ENCODE peak calls at places on chromosomes 11 and 22, in six cellular contexts. Y is stimulated activated CD4-positive, alpha-beta T cell treated with anti-CD3 and anti-CD28 coated beads, Interleukin-15, amount 100 ng/mL, for 1 hour; U is naive B cell; O is CD4-positive, CD25-positive, alpha-beta regulatory T cell; X is mesenchymal stem cell; N is adrenal gland. Q is an unnamed sample.

GRCh38 chr22:27602390-27602789 is 199.2 kb downstream of the MN1 start:
- DNase-seq in U (no peak), X (no peak), N (no peak), O (no peak), Y (no peak), Q (no peak)

GRCh38 chr11:15607361-15608036 is 492.8 kb downstream of the INSC start:
- DNase-seq in O (no peak), N (no peak), Y (no peak), U (no peak), X (no peak), Q (no peak)

GRCh38 chr11:70381872-70382842 is 16.2 kb upstream of the CTTN start:
- DNase-seq in U (no peak), O (no peak), Y (no peak), X (peak), N (no peak), Q (no peak)

GRCh38 chr22:37032535-37033460 is 13.3 kb downstream of the MPST start:
- DNase-seq in Y (no peak), N (peak), U (no peak), X (peak), O (no peak), Q (no peak)

GRCh38 chr22:46053563-46054090 is 76.7 kb upstream of the WNT7B start:
- DNase-seq in N (peak), O (peak), U (peak), Y (no peak), X (no peak), Q (peak)

GRCh38 chr11:66076561-66076960 is 6.5 kb downstream of the PACS1 start:
- DNase-seq in O (no peak), N (no peak), X (no peak), Y (no peak), U (no peak), Q (no peak)

GRCh38 chr11:45001466-45002165 is 50.9 kb upstream of the TP53I11 start:
- DNase-seq in Y (no peak), N (no peak), X (no peak), U (no peak), O (no peak), Q (no peak)

GRCh38 chr22:44407404-44408226 is 90.4 kb downstream of the RTL6 start:
- DNase-seq in U (no peak), X (no peak), Y (no peak), N (no peak), O (no peak), Q (no peak)

GRCh38 chr11:12239396-12240298 is 129.3 kb downstream of the MICAL2 start:
- DNase-seq in X (no peak), N (no peak), U (no peak), O (no peak), Y (no peak), Q (peak)

GRCh38 chr11:12857572-12857971 is 151.5 kb upstream of the RASSF10 start:
- DNase-seq in Y (no peak), N (no peak), O (no peak), U (no peak), X (no peak), Q (no peak)

GRCh38 chr11:123408619-123409455 is 21.2 kb upstream of the GRAMD1B start:
- DNase-seq in U (no peak), N (no peak), X (no peak), O (no peak), Y (no peak), Q (no peak)

GRCh38 chr11:104895619-104896018 is 2.6 kb downstream of the CASP12 start:
- DNase-seq in Y (no peak), X (no peak), U (no peak), O (no peak), N (no peak), Q (peak)

GRCh38 chr11:116199182-116199581 is 573.6 kb downstream of the BUD13 start:
- DNase-seq in O (no peak), X (no peak), Y (no peak), N (no peak), U (no peak), Q (no peak)

GRCh38 chr11:2395211-2395730 is 5.3 kb upstream of the TSSC4 start:
- DNase-seq in O (no peak), Y (no peak), X (no peak), N (no peak), U (no peak), Q (no peak)

GRCh38 chr11:29293825-29294224 is 723.0 kb downstream of the KCNA4 start:
- DNase-seq in U (no peak), N (no peak), X (peak), Y (no peak), O (no peak), Q (peak)

GRCh38 chr11:46222485-46223251 is 54.8 kb upstream of the CREB3L1 start:
- DNase-seq in N (no peak), Y (no peak), U (no peak), O (no peak), X (no peak), Q (no peak)

GRCh38 chr22:45922256-45922655 is 54.7 kb downstream of the WNT7B start:
- DNase-seq in O (no peak), Y (no peak), U (no peak), X (no peak), N (no peak), Q (no peak)

GRCh38 chr22:23705358-23705757 is 14.5 kb downstream of the RGL4 start:
- DNase-seq in N (no peak), X (no peak), O (no peak), U (no peak), Y (no peak), Q (no peak)

GRCh38 chr11:8566613-8567210 is 27.3 kb downstream of the STK33 start:
- DNase-seq in Y (no peak), N (no peak), O (peak), U (peak), X (peak), Q (peak)

GRCh38 chr11:32960553-32961164 is 55.0 kb upstream of the DEPDC7 start:
- DNase-seq in X (peak), U (peak), Y (no peak), O (peak), N (no peak), Q (peak)

GRCh38 chr11:45449036-45449601 is 163.0 kb upstream of the SYT13 start:
- DNase-seq in X (no peak), O (no peak), N (no peak), U (no peak), Y (no peak), Q (no peak)

GRCh38 chr11:69482322-69482721 is 859 bp downstream of the LINC01488 start:
- DNase-seq in N (no peak), X (no peak), U (no peak), Y (no peak), O (no peak), Q (no peak)

GRCh38 chr11:126959700-126960099 is 40.9 kb downstream of the KIRREL3 start:
- DNase-seq in U (no peak), N (no peak), Y (no peak), X (no peak), O (no peak), Q (no peak)

Q was measured in endothelial cell of umbilical vein.